ENCODE peak calls at places on chromosomes 12 and 14, in six cellular contexts. T, I, K, L, A and R are unnamed samples.

GRCh38 chr12:81962126-81962856 is 203.1 kb upstream of the PPFIA2 start:
- DNase-seq in T (no peak), I (no peak), K (no peak), L (no peak), A (no peak), R (no peak)

GRCh38 chr14:72745991-72746980 is 147.6 kb downstream of the DPF3 start:
- DNase-seq in T (peak; percentile 37), I (no peak), K (no peak), L (peak; percentile 35), A (no peak), R (peak; percentile 32)

GRCh38 chr12:67068204-67068731 is 200.9 kb upstream of the CAND1 start:
- DNase-seq in T (peak; percentile 29), I (no peak), K (no peak), L (no peak), A (no peak), R (no peak)

GRCh38 chr12:111404362-111405148 is 1.2 kb upstream of the SH2B3 start:
- DNase-seq in T (no peak), I (peak; percentile 33), K (no peak), L (no peak), A (no peak), R (no peak)

GRCh38 chr12:16766736-16767135 is 160.8 kb upstream of the LMO3 start:
- DNase-seq in T (no peak), I (no peak), K (no peak), L (no peak), A (no peak), R (no peak)

GRCh38 chr12:119301367-119301766 is 33.2 kb upstream of the CCDC60 start:
- DNase-seq in T (no peak), I (no peak), K (no peak), L (no peak), A (no peak), R (no peak)

GRCh38 chr12:94679554-94679953 is 29.2 kb upstream of the TMCC3 start:
- DNase-seq in T (no peak), I (no peak), K (no peak), L (no peak), A (no peak), R (no peak)

GRCh38 chr12:51323317-51323960 is 535 bp downstream of the BIN2 start:
- DNase-seq in T (no peak), I (no peak), K (no peak), L (no peak), A (no peak), R (no peak)

GRCh38 chr12:131195796-131196195 is 242.1 kb downstream of the ADGRD1 start:
- DNase-seq in T (no peak), I (no peak), K (no peak), L (no peak), A (no peak), R (no peak)

GRCh38 chr12:56760460-56760859 is 2.7 kb upstream of the HSD17B6 start:
- DNase-seq in T (no peak), I (no peak), K (no peak), L (peak; percentile 79), A (no peak), R (no peak)

GRCh38 chr12:70607107-70607506 is 30.1 kb downstream of the PTPRB start:
- DNase-seq in T (no peak), I (no peak), K (no peak), L (no peak), A (no peak), R (no peak)
- H3K4me3 ChIP-seq in T (no peak overlapping the region), I (no peak overlapping the region), K (peak overlapping the region; percentile 7), L (peak overlapping the region; percentile 1), A (peak overlapping the region; percentile 57), R (no peak overlapping the region)

GRCh38 chr12:59372971-59373370 is 222.9 kb upstream of the SLC16A7 start:
- DNase-seq in T (peak; percentile 31), I (no peak), K (no peak), L (no peak), A (no peak), R (no peak)
- TF ChIP-seq CTCF in T (peak; percentile 38), I (no peak), K (peak; percentile 48), L (no peak), A (no peak), R (peak; percentile 28)

GRCh38 chr12:9869307-9870161 is at the start of gene CLEC2B:
- DNase-seq in T (peak; percentile 92), I (no peak), K (peak; percentile 12), L (no peak), A (no peak), R (peak; percentile 34)

GRCh38 chr12:9868951-9869306 is 225 bp downstream of the CLEC2B start:
- DNase-seq in T (no peak), I (no peak), K (no peak), L (no peak), A (no peak), R (no peak)

GRCh38 chr12:9866786-9867379 is 2.3 kb downstream of the CLEC2B start:
- DNase-seq in T (no peak), I (no peak), K (no peak), L (no peak), A (no peak), R (no peak)

GRCh38 chr12:9867531-9867930 is 1.6 kb downstream of the CLEC2B start:
- DNase-seq in T (no peak), I (no peak), K (no peak), L (no peak), A (no peak), R (no peak)

GRCh38 chr12:9868271-9868815 is 811 bp downstream of the CLEC2B start:
- DNase-seq in T (no peak), I (no peak), K (no peak), L (no peak), A (no peak), R (no peak)
- H3K4me3 ChIP-seq in T (no peak overlapping the region), I (no peak overlapping the region), K (no peak overlapping the region), L (peak overlapping the region; percentile 33), A (peak overlapping the region; percentile 51), R (no peak overlapping the region)

DNA sequence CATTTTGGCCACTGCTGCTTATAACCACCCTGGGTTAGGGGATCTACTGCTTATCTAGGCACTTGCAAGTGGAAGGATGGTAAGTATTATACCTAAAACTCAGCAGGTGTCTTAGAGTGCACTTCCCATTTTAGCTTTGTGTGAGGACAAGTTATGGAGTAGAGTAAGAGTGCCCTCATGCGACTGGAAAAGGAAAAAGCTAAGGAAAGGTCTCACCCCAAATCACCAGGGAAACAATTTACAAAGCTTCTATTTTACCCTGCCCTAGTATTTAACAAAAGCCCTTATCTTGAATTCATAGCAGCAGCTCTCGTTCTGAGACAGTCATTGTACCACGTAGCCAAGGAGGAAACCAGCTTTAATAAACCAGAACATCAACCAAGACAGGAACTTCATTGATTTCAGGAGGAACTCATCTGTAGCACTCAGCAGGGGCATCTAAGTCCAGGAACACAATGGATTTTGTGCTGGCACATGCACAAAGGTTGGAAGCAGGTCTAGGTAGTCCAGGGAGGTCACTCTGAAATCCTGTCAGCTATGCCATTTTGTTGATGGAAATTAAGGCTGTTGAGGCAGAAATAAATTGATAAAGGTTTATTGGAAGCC is 2.9 kb downstream of the RDH12 start:
- DNase-seq in T (peak; percentile 54), I (peak; percentile 54), K (no peak), L (no peak), A (no peak), R (peak; percentile 44)
- TF ChIP-seq CTCF in T (peak; percentile 79), I (peak; percentile 85), K (peak; percentile 69), L (peak; percentile 79), A (peak; percentile 76), R (peak; percentile 79)

GRCh38 chr14:34201909-34202622 is 251.2 kb upstream of the EGLN3 start:
- DNase-seq in T (peak; percentile 69), I (no peak), K (no peak), L (no peak), A (no peak), R (no peak)

GRCh38 chr14:34199585-34199984 is 248.7 kb upstream of the EGLN3 start:
- DNase-seq in T (peak; percentile 95), I (no peak), K (peak; percentile 66), L (no peak), A (no peak), R (peak; percentile 78)

GRCh38 chr14:34203271-34203722 is 252.4 kb upstream of the EGLN3 start:
- DNase-seq in T (peak; percentile 74), I (no peak), K (no peak), L (no peak), A (no peak), R (no peak)

GRCh38 chr14:34198096-34198495 is 247.2 kb upstream of the EGLN3 start:
- DNase-seq in T (no peak), I (no peak), K (no peak), L (no peak), A (no peak), R (no peak)
- H3K4me3 ChIP-seq in T (no peak overlapping the region), I (no peak overlapping the region), K (no peak overlapping the region), L (no peak overlapping the region), A (no peak overlapping the region), R (no peak overlapping the region)

DNA sequence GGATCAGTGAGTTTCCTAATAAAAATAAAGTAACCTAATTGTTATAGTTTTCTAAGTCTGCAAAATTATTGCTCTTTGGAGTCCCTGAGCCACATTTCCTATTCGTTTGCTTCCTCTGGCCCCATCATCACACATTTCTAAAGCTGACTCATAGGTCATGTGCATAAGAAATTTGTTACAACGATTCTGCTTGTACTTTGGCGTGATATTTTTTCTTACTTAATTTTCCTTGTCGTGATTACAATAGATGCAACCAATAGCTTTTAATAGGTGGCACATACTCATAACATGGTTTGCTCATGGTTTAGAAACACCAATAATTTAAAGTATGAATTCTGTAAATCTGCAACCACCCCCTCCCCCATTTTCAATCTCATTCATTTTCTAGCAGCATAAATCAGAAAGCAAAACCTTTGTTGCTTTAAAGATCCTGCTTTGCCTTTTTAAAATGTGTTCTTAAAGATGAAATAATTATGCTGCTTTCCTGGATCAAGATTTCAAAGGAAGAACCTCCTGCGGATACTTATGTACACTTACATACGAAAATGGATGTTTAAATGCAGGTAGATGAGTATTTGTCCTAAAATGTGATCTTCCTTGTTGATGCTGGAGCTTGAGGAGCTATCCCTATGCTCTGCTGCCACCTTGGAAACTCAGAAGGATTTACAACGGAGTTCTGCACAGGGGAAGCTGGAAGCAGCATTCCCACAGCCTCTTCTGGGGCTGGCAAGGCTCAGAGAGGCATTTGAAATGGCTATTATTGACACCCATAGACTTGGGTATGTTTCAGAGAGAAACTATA is 1.7 kb upstream of the FLRT2 start:
- DNase-seq in T (peak; percentile 77), I (peak; percentile 41), K (peak; percentile 62), L (no peak), A (no peak), R (peak; percentile 84)
- TF ChIP-seq CTCF in T (peak; percentile 62), I (peak; percentile 73), K (peak; percentile 60), L (peak; percentile 40), A (peak; percentile 53), R (peak; percentile 77)